ENCODE peak calls at places on chromosomes 12 and 14, in five cellular contexts. G is lung, R is IMR-90, J is DND-41, C is heart left ventricle. T is an unnamed sample. For H3K9me3, the result is how much of the 10 kb centered on the place peaks cover.

GRCh38 chr12:28296287-28296686 is 106.0 kb downstream of the CCDC91 start:
- DNase-seq in G (no peak), R (no peak), J (no peak), C (no peak), T (no peak)

GRCh38 chr14:91412939-91413338 is 4.7 kb downstream of the CCDC88C start:
- DNase-seq in G (no peak), R (no peak), J (no peak), C (no peak), T (no peak)

GRCh38 chr12:123763093-123763492 is 992 bp downstream of the DNAH10 start:
- DNase-seq in G (no peak), R (no peak), J (no peak), C (no peak), T (no peak)

GRCh38 chr12:116096874-116097273 is 180.6 kb downstream of the MED13L start:
- DNase-seq in G (no peak), R (no peak), J (no peak), C (no peak), T (no peak)

GRCh38 chr12:100142851-100143559 is at the start of gene BLTP3B:
- DNase-seq in G (peak), R (peak), J (peak), C (peak), T (peak)

GRCh38 chr12:89351489-89352241 is 636 bp downstream of the DUSP6 start:
- DNase-seq in G (peak), R (peak), J (no peak), C (peak), T (no peak)

GRCh38 chr14:39467889-39468524 is 35.8 kb upstream of the FBXO33 start:
- DNase-seq in G (no peak), R (peak), J (peak), C (no peak), T (no peak)

GRCh38 chr12:125330645-125331341 is 265.6 kb downstream of the AACS start:
- DNase-seq in G (peak), R (no peak), J (peak), C (peak), T (peak)

GRCh38 chr14:61511558-61511924 is 183.8 kb upstream of the HIF1A start:
- DNase-seq in G (no peak), R (no peak), J (no peak), C (no peak), T (no peak)

GRCh38 chr14:77761205-77761931 is 412 bp upstream of the SNW1 start:
- DNase-seq in G (peak), R (peak), J (peak), C (peak), T (no peak)

GRCh38 chr12:123171967-123172366 is 21.1 kb upstream of the PITPNM2 start:
- DNase-seq in G (no peak), R (no peak), J (no peak), C (no peak), T (no peak)

DNA sequence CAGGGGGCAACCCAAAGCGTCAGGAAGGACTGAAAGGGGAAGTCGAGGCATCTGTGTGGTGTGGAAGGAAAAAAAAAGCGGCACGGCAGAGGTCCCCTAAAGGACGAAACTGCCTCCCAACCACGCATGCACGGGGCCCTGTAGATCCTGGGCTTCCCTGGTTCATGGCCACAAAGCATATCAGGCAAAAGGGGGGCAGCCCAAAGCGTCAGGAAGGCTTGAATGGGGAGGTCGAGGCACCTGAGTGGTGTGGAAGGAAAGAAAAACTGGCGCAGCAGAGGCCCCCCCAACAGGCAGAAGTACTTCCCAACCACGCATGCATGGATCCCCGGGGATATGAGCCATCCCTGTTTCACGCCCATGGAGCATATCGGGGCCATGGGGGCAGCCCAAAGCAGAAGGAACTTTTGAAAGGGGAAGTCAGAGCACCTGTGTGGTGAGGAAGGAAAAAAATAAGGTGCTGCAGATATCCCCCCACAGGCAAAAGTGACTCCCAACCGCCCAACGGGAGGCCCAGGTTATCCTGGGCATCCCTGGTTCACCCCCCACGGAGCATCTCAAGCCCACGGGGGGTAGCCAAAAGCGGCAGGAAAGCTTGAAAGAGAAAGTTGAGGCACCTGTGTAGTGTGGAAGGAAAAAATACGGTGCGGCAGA is 581.2 kb downstream of the ALG10 start:
- DNase-seq in G (no peak), R (no peak), J (no peak), C (no peak), T (no peak)
- H3K9me3 ChIP-seq in G (half or more), R (half or more), J (half or more), C (half or more), T (under half)

DNA sequence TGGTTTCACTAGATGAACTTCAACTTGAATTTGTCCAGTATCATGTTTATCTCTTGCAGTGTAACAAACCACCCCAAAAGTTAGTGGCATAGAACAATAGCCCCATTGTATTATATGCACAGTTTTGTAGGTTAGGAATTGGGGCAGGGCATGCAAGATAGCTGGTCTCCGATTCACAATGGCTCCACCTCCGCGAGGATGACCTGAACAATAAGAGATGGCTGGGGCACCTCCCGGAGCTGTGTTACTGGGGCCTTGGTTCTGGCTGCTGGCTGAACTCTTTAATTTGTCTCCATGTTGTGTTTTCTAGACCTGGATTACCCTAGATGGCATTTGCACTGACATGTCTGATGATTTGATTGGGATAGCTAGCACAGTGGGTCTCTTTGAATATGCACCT is 20.4 kb upstream of the VRK1 start:
- DNase-seq in G (no peak), R (no peak), J (no peak), C (no peak), T (no peak)
- H3K27ac ChIP-seq in G (no peak), R (no peak), J (no peak), C (no peak), T (no peak)

GRCh38 chr12:94359761-94360160 is 99.9 kb downstream of the CEP83 start:
- DNase-seq in G (no peak), R (no peak), J (no peak), C (no peak), T (no peak)
- H3K9me3 ChIP-seq in G (under half), R (under half), J (under half), C (under half), T (under half)

DNA sequence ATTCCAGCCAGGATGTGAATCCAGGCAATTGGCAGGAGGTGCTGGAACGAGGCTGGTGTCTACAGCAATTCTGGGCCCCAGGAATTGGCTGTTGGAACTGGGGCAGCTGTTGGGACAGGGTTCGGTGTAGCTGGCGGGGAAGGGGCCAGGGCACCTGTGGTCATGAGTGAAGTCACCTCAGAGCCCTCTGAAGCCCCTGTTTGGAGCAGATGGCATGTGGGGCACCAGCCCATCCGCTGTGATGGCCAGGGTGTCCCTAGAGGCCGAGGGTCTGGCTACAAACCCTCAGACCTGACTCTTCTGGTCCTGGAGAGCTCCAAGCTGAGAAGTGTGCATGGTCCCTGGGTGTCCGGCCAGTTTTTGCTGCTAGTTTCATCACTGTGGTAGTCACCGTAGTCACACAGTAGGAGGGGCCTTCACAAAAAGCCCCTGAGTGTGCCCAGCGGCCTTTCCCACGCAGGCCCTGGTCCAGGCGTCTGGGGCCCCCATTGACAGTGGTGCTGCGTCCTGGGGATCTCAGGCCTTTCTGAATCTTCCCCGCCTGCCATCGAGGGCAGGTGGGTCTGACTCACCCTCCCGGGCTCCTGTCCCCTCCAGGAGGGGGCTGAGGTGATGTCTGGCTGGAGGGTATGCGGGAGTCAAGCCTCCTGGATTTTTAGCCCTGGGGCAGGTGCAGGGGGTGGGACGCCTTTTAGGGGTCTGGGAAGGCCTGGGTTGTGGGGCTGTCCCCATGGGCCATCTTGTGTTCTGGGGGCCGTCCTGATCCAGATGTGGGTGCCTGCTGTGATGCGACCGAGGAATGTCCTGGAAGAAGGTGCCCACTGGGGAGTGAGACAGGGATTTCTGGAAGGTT is 368.0 kb downstream of the TMEM121 start:
- DNase-seq in G (no peak), R (no peak), J (no peak), C (no peak), T (no peak)
- H3K27ac ChIP-seq in G (no peak), R (no peak), J (no peak), C (no peak), T (no peak)

DNA sequence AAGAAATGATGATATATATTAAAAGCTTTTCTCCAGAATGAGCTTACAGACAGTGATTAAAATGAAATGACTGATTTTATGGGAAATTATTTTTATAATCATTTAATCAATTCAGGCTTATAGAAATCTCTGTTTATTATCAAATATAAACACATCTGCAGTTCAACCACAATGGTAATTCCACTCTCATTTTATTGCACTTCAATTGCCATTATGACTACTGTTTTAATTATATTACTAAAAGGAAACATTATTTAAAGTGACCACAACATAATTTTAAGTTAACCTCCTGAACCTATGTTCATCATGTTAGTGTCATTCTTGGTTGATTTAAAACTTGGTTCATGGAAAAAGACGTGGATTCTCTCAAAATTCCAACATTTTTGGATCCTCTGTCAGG is 536.3 kb downstream of the SLC6A15 start:
- DNase-seq in G (no peak), R (no peak), J (no peak), C (no peak), T (no peak)
- H3K9me3 ChIP-seq in G (under half), R (under half), J (under half), C (under half), T (under half)